ENCODE peak calls at places on chromosomes 11 and 22, in five cellular contexts. One of them, this sample, is unnamed.

GRCh38 chr22:24481641-24482040 is 13.5 kb upstream of the UPB1 start:
- DNase-seq in A549: no peak
- DNase-seq in K562: no peak
- DNase-seq in GM12878: no peak
- DNase-seq in HepG2: no peak
- DNase-seq in this sample: no peak

GRCh38 chr22:43228330-43228729 is 41.4 kb upstream of the TTLL12 start:
- DNase-seq in A549: peak; percentile 53
- DNase-seq in K562: peak; percentile 77
- DNase-seq in GM12878: no peak
- DNase-seq in HepG2: no peak
- DNase-seq in this sample: peak; percentile 84

GRCh38 chr11:134557571-134558257 is 145.7 kb upstream of the B3GAT1 start:
- DNase-seq in GM12878: no peak
- DNase-seq in HepG2: no peak
- DNase-seq in A549: no peak
- DNase-seq in K562: no peak
- DNase-seq in this sample: no peak

GRCh38 chr22:36934940-36935610 is 21.6 kb downstream of the CSF2RB start:
- DNase-seq in K562: no peak
- DNase-seq in GM12878: no peak
- DNase-seq in HepG2: no peak
- DNase-seq in A549: no peak
- DNase-seq in this sample: no peak

GRCh38 chr11:130675456-130675855 is 227.0 kb downstream of the ADAMTS15 start:
- DNase-seq in HepG2: no peak
- DNase-seq in K562: no peak
- DNase-seq in GM12878: no peak
- DNase-seq in A549: no peak
- DNase-seq in this sample: no peak

GRCh38 chr22:42808516-42808915 is 48.6 kb downstream of the ARFGAP3 start:
- DNase-seq in HepG2: no peak
- DNase-seq in K562: no peak
- DNase-seq in A549: no peak
- DNase-seq in GM12878: no peak
- DNase-seq in this sample: no peak

GRCh38 chr11:8234425-8234821 is 29.3 kb downstream of the LMO1 start:
- DNase-seq in GM12878: no peak
- DNase-seq in K562: no peak
- DNase-seq in HepG2: no peak
- DNase-seq in A549: peak; percentile 76
- DNase-seq in this sample: no peak

GRCh38 chr11:936199-936598 is 10.5 kb downstream of the AP2A2 start:
- DNase-seq in K562: no peak
- DNase-seq in A549: no peak
- DNase-seq in HepG2: peak; percentile 58
- DNase-seq in GM12878: no peak
- DNase-seq in this sample: no peak

GRCh38 chr11:65528819-65529350 is 4.0 kb downstream of the SCYL1 start:
- DNase-seq in K562: no peak
- DNase-seq in HepG2: no peak
- DNase-seq in A549: no peak
- DNase-seq in GM12878: no peak
- DNase-seq in this sample: no peak

GRCh38 chr11:119964136-119965025 is 173.5 kb downstream of the TRIM29 start:
- DNase-seq in GM12878: no peak
- DNase-seq in K562: no peak
- DNase-seq in A549: no peak
- DNase-seq in HepG2: no peak
- DNase-seq in this sample: no peak

GRCh38 chr11:48019230-48019584 is 38.8 kb downstream of the PTPRJ start:
- DNase-seq in HepG2: no peak
- DNase-seq in K562: no peak
- DNase-seq in A549: no peak
- DNase-seq in GM12878: no peak
- DNase-seq in this sample: no peak

GRCh38 chr22:36104988-36105387 is 55.6 kb downstream of the APOL3 start:
- DNase-seq in HepG2: no peak
- DNase-seq in K562: peak; percentile 18
- DNase-seq in GM12878: no peak
- DNase-seq in A549: no peak
- DNase-seq in this sample: no peak

GRCh38 chr11:81331611-81332205 is 1402.0 kb downstream of the FAM181B start:
- DNase-seq in A549: no peak
- DNase-seq in GM12878: no peak
- DNase-seq in K562: no peak
- DNase-seq in HepG2: no peak
- DNase-seq in this sample: no peak

GRCh38 chr11:122209619-122210377 is 93.8 kb upstream of the BLID start:
- DNase-seq in HepG2: no peak
- DNase-seq in A549: peak; percentile 39
- DNase-seq in GM12878: no peak
- DNase-seq in K562: no peak
- DNase-seq in this sample: no peak

GRCh38 chr11:56889986-56890385 is 98.7 kb upstream of the OR5AK2 start:
- DNase-seq in K562: no peak
- DNase-seq in HepG2: no peak
- DNase-seq in A549: peak; percentile 56
- DNase-seq in GM12878: no peak
- DNase-seq in this sample: no peak

GRCh38 chr11:71301858-71302533 is 49.6 kb upstream of the SHANK2 start:
- DNase-seq in K562: no peak
- DNase-seq in HepG2: no peak
- DNase-seq in A549: no peak
- DNase-seq in GM12878: no peak
- DNase-seq in this sample: no peak

GRCh38 chr22:17172172-17172833 is 13.2 kb upstream of the HDHD5 start:
- DNase-seq in K562: no peak
- DNase-seq in GM12878: no peak
- DNase-seq in A549: no peak
- DNase-seq in HepG2: no peak
- DNase-seq in this sample: peak; percentile 65

GRCh38 chr11:117595440-117595839 is 201.6 kb downstream of the DSCAML1 start:
- DNase-seq in K562: peak; percentile 14
- DNase-seq in GM12878: no peak
- DNase-seq in HepG2: no peak
- DNase-seq in A549: no peak
- DNase-seq in this sample: no peak

GRCh38 chr11:102252339-102252891 is 64.9 kb upstream of the BIRC3 start:
- DNase-seq in K562: no peak
- DNase-seq in A549: no peak
- DNase-seq in HepG2: no peak
- DNase-seq in GM12878: no peak
- DNase-seq in this sample: no peak

GRCh38 chr11:119982517-119983239 is 155.2 kb downstream of the TRIM29 start:
- DNase-seq in A549: no peak
- DNase-seq in K562: no peak
- DNase-seq in HepG2: no peak
- DNase-seq in GM12878: no peak
- DNase-seq in this sample: no peak

GRCh38 chr11:134780486-134781155 is 368.6 kb upstream of the B3GAT1 start:
- DNase-seq in K562: no peak
- DNase-seq in HepG2: no peak
- DNase-seq in A549: no peak
- DNase-seq in GM12878: no peak
- DNase-seq in this sample: no peak

GRCh38 chr11:94604496-94604895 is 37.3 kb downstream of the PIWIL4 start:
- DNase-seq in A549: no peak
- DNase-seq in GM12878: no peak
- DNase-seq in K562: no peak
- DNase-seq in HepG2: no peak
- DNase-seq in this sample: no peak

GRCh38 chr22:37843746-37844089 is 416 bp downstream of the ANKRD54 start:
- DNase-seq in K562: peak; percentile 53
- DNase-seq in GM12878: no peak
- DNase-seq in A549: no peak
- DNase-seq in HepG2: no peak
- DNase-seq in this sample: peak; percentile 59

GRCh38 chr22:24593810-24594568 is 1.1 kb upstream of the LRRC75B start:
- DNase-seq in A549: no peak
- DNase-seq in GM12878: no peak
- DNase-seq in K562: no peak
- DNase-seq in HepG2: peak; percentile 78
- DNase-seq in this sample: no peak

GRCh38 chr11:33860926-33861325 is 30.9 kb downstream of the LMO2 start:
- DNase-seq in K562: no peak
- DNase-seq in HepG2: no peak
- DNase-seq in GM12878: no peak
- DNase-seq in A549: no peak
- DNase-seq in this sample: no peak

GRCh38 chr11:64842851-64843841 is 1.3 kb downstream of the CDC42BPG start:
- DNase-seq in GM12878: no peak
- DNase-seq in HepG2: peak; percentile 70
- DNase-seq in A549: peak; percentile 59
- DNase-seq in K562: peak; percentile 73
- DNase-seq in this sample: no peak

GRCh38 chr11:35484435-35484834 is 41.0 kb downstream of the PAMR1 start:
- DNase-seq in HepG2: no peak
- DNase-seq in A549: no peak
- DNase-seq in K562: no peak
- DNase-seq in GM12878: no peak
- DNase-seq in this sample: no peak

GRCh38 chr11:62556102-62556871 is 9.7 kb upstream of the AHNAK start:
- DNase-seq in A549: peak; percentile 95
- DNase-seq in GM12878: peak; percentile 88
- DNase-seq in K562: peak; percentile 77
- DNase-seq in HepG2: no peak
- DNase-seq in this sample: peak; percentile 82

GRCh38 chr11:22684082-22684481 is 17.7 kb downstream of the GAS2 start:
- DNase-seq in A549: no peak
- DNase-seq in HepG2: no peak
- DNase-seq in K562: no peak
- DNase-seq in GM12878: no peak
- DNase-seq in this sample: no peak

GRCh38 chr11:76408171-76408965 is 27.2 kb downstream of the GVQW3 start:
- DNase-seq in K562: no peak
- DNase-seq in A549: no peak
- DNase-seq in HepG2: no peak
- DNase-seq in GM12878: no peak
- DNase-seq in this sample: no peak

GRCh38 chr11:82864268-82864667 is 36.0 kb downstream of the PRCP start:
- DNase-seq in K562: peak; percentile 50
- DNase-seq in HepG2: peak; percentile 57
- DNase-seq in GM12878: no peak
- DNase-seq in A549: peak; percentile 66
- DNase-seq in this sample: peak; percentile 55

GRCh38 chr22:44496844-44497217 is 1.2 kb downstream of the RTL6 start:
- DNase-seq in HepG2: no peak
- DNase-seq in GM12878: no peak
- DNase-seq in K562: no peak
- DNase-seq in A549: no peak
- DNase-seq in this sample: no peak

GRCh38 chr22:40719599-40719998 is 40.3 kb downstream of the MCHR1 start:
- DNase-seq in HepG2: peak; percentile 45
- DNase-seq in GM12878: no peak
- DNase-seq in A549: no peak
- DNase-seq in K562: no peak
- DNase-seq in this sample: no peak

GRCh38 chr11:61413496-61413895 is 16.3 kb downstream of the CPSF7 start:
- DNase-seq in A549: no peak
- DNase-seq in GM12878: no peak
- DNase-seq in K562: no peak
- DNase-seq in HepG2: no peak
- DNase-seq in this sample: no peak

GRCh38 chr11:16572946-16573345 is 165.5 kb upstream of the C11orf58 start:
- DNase-seq in GM12878: no peak
- DNase-seq in K562: no peak
- DNase-seq in A549: no peak
- DNase-seq in HepG2: peak; percentile 6
- DNase-seq in this sample: no peak

GRCh38 chr11:95065336-95065735 is 1.4 kb upstream of the SRSF8 start:
- DNase-seq in GM12878: no peak
- DNase-seq in K562: no peak
- DNase-seq in A549: no peak
- DNase-seq in HepG2: no peak
- DNase-seq in this sample: no peak

DNA sequence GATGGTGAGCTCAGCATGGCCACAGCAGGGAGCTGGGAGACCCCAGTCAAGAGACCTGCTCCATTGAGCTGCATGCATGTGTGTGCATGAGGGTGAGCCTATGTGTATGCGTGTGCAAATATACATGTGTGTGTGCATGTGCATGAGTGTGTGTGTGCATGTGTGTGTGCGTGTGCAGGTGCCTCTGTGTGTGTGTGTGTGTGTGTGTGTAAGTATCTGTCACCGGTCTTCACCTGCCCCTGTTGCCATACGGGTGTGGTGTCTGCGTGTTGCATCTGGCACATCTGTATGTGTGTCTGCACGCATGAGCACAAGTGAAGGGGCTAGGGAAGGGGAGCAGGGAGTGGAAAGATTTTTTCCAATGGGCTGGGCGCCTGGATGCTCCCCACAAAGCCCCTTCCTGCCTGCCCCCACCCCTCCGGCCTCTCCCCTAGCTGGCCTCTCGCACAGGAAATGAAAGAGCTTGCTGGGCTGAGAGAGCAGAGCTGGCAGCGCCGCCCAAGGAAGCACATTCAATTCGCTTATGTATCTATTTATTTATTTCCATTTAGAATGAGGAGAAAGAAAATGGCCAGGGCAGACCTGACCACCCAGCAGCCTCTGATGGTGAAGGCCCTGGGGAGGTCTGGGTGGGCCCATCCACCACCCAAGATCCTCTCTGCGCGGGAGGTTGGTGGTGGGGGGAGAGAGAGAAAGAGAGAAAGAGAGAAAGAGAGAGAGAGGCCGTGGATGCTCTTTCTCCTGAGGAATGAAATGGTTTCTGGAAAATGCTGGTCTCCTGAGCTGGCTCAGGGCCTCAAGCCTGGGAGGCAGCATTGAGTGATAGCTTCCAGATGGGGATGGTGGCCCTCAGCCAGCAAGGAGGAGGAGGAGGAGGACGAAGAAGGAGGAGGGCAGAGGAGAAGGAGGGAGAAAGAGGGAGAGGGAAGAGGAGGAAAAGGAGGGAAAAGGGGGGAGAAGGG is 4.3 kb downstream of the TSPAN32 start:
- DNase-seq in HepG2: no peak
- DNase-seq in GM12878: no peak
- DNase-seq in A549: no peak
- DNase-seq in K562: peak; percentile 27
- DNase-seq in this sample: no peak
- TF ChIP-seq USF2 in HepG2: no peak
- TF ChIP-seq USF2 in GM12878: no peak
- TF ChIP-seq USF2 in A549: no peak
- TF ChIP-seq USF2 in K562: no peak
- TF ChIP-seq USF2 in this sample: no peak

GRCh38 chr11:6979365-6979764 is 40.8 kb downstream of the ZNF214 start:
- DNase-seq in GM12878: no peak
- DNase-seq in K562: no peak
- DNase-seq in A549: no peak
- DNase-seq in HepG2: no peak
- DNase-seq in this sample: no peak
- TF ChIP-seq ESRRA in GM12878: no peak
- TF ChIP-seq ESRRA in K562: no peak
- TF ChIP-seq ESRRA in A549: no peak
- TF ChIP-seq ESRRA in HepG2: no peak
- TF ChIP-seq ESRRA in this sample: no peak

GRCh38 chr22:20843501-20843900 is 15.1 kb downstream of the PI4KA start:
- DNase-seq in HepG2: no peak
- DNase-seq in K562: no peak
- DNase-seq in GM12878: no peak
- DNase-seq in A549: no peak
- DNase-seq in this sample: no peak
- TF ChIP-seq USF2 in HepG2: no peak
- TF ChIP-seq USF2 in K562: no peak
- TF ChIP-seq USF2 in GM12878: no peak
- TF ChIP-seq USF2 in A549: no peak
- TF ChIP-seq USF2 in this sample: no peak

GRCh38 chr22:32327066-32327465 is 30.6 kb upstream of the RFPL3 start:
- DNase-seq in GM12878: no peak
- DNase-seq in K562: no peak
- DNase-seq in HepG2: no peak
- DNase-seq in A549: no peak
- DNase-seq in this sample: no peak
- TF ChIP-seq ESRRA in GM12878: no peak
- TF ChIP-seq ESRRA in K562: no peak
- TF ChIP-seq ESRRA in HepG2: no peak
- TF ChIP-seq ESRRA in A549: no peak
- TF ChIP-seq ESRRA in this sample: no peak